ENCODE peak calls at places on chromosomes 7 and 10, in four cellular contexts. D is HCT116, H is foreskin keratinocyte, X is left lung. Q is an unnamed sample.

GRCh38 chr7:101315336-101315735 is 6.3 kb downstream of the IFT22 start:
- DNase-seq in X (no peak), D (peak), H (peak), Q (no peak)

GRCh38 chr10:49383853-49384252 is 12.0 kb downstream of the DRGX start:
- DNase-seq in X (no peak), H (no peak), D (no peak), Q (no peak)

GRCh38 chr7:117544061-117544460 is 64.2 kb downstream of the CFTR start:
- DNase-seq in H (no peak), D (no peak), X (no peak), Q (no peak)

GRCh38 chr10:31701546-31701945 is 227.1 kb downstream of the ARHGAP12 start:
- DNase-seq in H (no peak), D (no peak), X (no peak), Q (no peak)

GRCh38 chr10:131949041-131949862 is 32.5 kb downstream of the BNIP3 start:
- DNase-seq in H (no peak), D (no peak), X (peak), Q (no peak)

GRCh38 chr7:10940748-10941358 is 32.8 kb upstream of the PHF14 start:
- DNase-seq in H (peak), X (no peak), D (no peak), Q (no peak)

GRCh38 chr7:36346260-36346831 is 43.3 kb upstream of the ANLN start:
- DNase-seq in D (no peak), X (no peak), H (no peak), Q (no peak)

GRCh38 chr7:106111671-106112117 is 418 bp downstream of the SYPL1 start:
- DNase-seq in H (no peak), D (peak), X (peak), Q (no peak)

GRCh38 chr7:132422502-132423101 is 153.7 kb downstream of the PLXNA4 start:
- DNase-seq in X (no peak), H (no peak), D (no peak), Q (no peak)

GRCh38 chr10:73991846-73992245 is 6.1 kb upstream of the VCL start:
- DNase-seq in H (no peak), D (no peak), X (no peak), Q (no peak)

GRCh38 chr10:122124808-122125207 is 135.8 kb downstream of the TACC2 start:
- DNase-seq in H (no peak), X (no peak), D (no peak), Q (no peak)

GRCh38 chr10:57468886-57469432 is 798.7 kb downstream of the IPMK start:
- DNase-seq in H (no peak), X (no peak), D (no peak), Q (no peak)

GRCh38 chr7:138072726-138073125 is 3.5 kb upstream of the AKR1D1 start:
- DNase-seq in H (no peak), X (no peak), D (no peak), Q (no peak)

GRCh38 chr10:53846809-53847208 is 954.2 kb downstream of the PCDH15 start:
- DNase-seq in H (no peak), X (no peak), D (no peak), Q (no peak)

GRCh38 chr10:14751576-14752330 is 22.9 kb downstream of the FAM107B start:
- DNase-seq in D (no peak), X (no peak), H (no peak), Q (no peak)

GRCh38 chr7:141785711-141786552 is 4.1 kb upstream of the TAS2R5 start:
- DNase-seq in H (peak), D (peak), X (no peak), Q (no peak)

GRCh38 chr10:89431977-89432376 is 17.6 kb downstream of the IFIT5 start:
- DNase-seq in D (no peak), H (peak), X (no peak), Q (no peak)

GRCh38 chr7:106840342-106840741 is 24.7 kb upstream of the PIK3CG start:
- DNase-seq in X (no peak), H (peak), D (no peak), Q (no peak)

GRCh38 chr10:103712898-103713498 is 142.4 kb downstream of the SH3PXD2A start:
- DNase-seq in D (peak), H (peak), X (peak), Q (no peak)

GRCh38 chr10:55058800-55059199 is 257.8 kb upstream of the PCDH15 start:
- DNase-seq in X (no peak), D (no peak), H (no peak), Q (no peak)

GRCh38 chr7:23462846-23463245 is 7.4 kb downstream of the IGF2BP3 start:
- DNase-seq in X (no peak), D (no peak), H (no peak), Q (no peak)

GRCh38 chr10:112834661-112835060 is 115.4 kb upstream of the TCF7L2 start:
- DNase-seq in D (no peak), H (no peak), X (no peak), Q (no peak)

GRCh38 chr7:95335093-95335492 is 10.8 kb upstream of the PON1 start:
- DNase-seq in X (no peak), H (peak), D (no peak), Q (peak)

GRCh38 chr7:142855756-142856564 is 1.1 kb downstream of the EPHB6 start:
- DNase-seq in H (no peak), D (no peak), X (peak), Q (no peak)

GRCh38 chr10:50610364-50610763 is 13.4 kb downstream of the SGMS1 start:
- DNase-seq in H (no peak), X (no peak), D (no peak), Q (no peak)

GRCh38 chr10:31526681-31527080 is 207.7 kb downstream of the ZEB1 start:
- DNase-seq in X (peak), D (no peak), H (no peak), Q (no peak)

GRCh38 chr7:157276731-157277562 is 59.9 kb upstream of the DNAJB6 start:
- DNase-seq in H (no peak), D (no peak), X (peak), Q (no peak)

GRCh38 chr7:91103365-91103764 is 160.9 kb upstream of the FZD1 start:
- DNase-seq in H (no peak), D (no peak), X (no peak), Q (no peak)

GRCh38 chr10:49609283-49610014 is 661 bp upstream of the SLC18A3 start:
- DNase-seq in X (no peak), H (no peak), D (no peak), Q (no peak)

GRCh38 chr10:25493122-25493893 is 318.5 kb downstream of the GPR158 start:
- DNase-seq in H (peak), D (peak), X (no peak), Q (peak)

GRCh38 chr10:13163859-13164258 is 2.5 kb downstream of the MCM10 start:
- DNase-seq in H (no peak), X (no peak), D (no peak), Q (no peak)

GRCh38 chr10:49038711-49039110 is 76.6 kb downstream of the VSTM4 start:
- DNase-seq in D (no peak), X (no peak), H (no peak), Q (no peak)

GRCh38 chr7:80496586-80496985 is 15.3 kb downstream of the GNAT3 start:
- DNase-seq in X (no peak), H (no peak), D (no peak), Q (no peak)

DNA sequence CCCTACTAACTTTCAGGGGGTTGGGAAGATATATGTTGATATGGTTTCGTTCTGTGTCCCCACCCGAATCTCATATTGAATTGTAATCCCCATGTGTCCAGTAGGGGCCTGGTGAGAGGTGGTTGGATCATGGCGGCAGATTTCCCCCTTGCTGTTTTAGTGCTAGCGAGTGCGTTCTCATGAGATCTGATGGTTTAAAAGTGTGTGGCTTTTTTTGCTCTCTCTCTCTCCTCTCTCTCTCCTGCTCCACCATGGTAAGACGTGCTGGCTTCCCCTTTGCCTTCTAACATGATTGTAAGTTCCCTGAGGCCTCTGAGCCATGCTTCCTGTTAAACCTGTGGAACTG is 68.4 kb upstream of the PDZD8 start:
- DNase-seq in X (no peak), D (no peak), H (no peak), Q (no peak)
- H3K27ac ChIP-seq in X (no peak), D (no peak), H (no peak), Q (no peak)

GRCh38 chr10:125120046-125120710 is 40.2 kb downstream of the CTBP2 start:
- DNase-seq in X (no peak), D (no peak), H (no peak), Q (no peak)
- H3K27ac ChIP-seq in X (peak), D (peak), H (peak), Q (no peak)

GRCh38 chr7:128974241-128974934 is 36.7 kb downstream of the IRF5 start:
- DNase-seq in D (no peak), X (no peak), H (peak), Q (peak)
- H3K27ac ChIP-seq in D (no peak), X (no peak), H (no peak), Q (peak)

DNA sequence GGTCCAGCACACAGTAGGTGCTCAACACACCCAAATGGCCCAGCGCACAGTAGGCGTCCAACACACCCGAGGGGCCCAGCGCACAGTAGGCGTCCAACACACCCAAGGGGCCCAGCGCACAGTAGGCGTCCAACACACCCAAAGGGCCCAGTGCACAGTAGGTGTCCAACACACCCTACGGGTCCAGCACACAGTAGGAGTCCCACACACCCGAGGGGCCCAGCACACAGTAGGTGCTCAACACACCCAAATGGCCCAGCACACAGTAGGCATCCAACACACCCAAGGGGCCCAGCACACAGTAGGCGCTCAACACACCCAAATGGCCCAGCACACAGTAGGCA is 80.8 kb downstream of the FOXL3 start:
- DNase-seq in H (no peak), X (no peak), D (no peak), Q (no peak)
- H3K27ac ChIP-seq in H (no peak), X (no peak), D (no peak), Q (no peak)

GRCh38 chr7:139340037-139340807 is 915 bp upstream of the FMC1 start:
- DNase-seq in D (peak), H (peak), X (peak), Q (peak)
- H3K27ac ChIP-seq in D (peak), H (peak), X (peak), Q (peak)

DNA sequence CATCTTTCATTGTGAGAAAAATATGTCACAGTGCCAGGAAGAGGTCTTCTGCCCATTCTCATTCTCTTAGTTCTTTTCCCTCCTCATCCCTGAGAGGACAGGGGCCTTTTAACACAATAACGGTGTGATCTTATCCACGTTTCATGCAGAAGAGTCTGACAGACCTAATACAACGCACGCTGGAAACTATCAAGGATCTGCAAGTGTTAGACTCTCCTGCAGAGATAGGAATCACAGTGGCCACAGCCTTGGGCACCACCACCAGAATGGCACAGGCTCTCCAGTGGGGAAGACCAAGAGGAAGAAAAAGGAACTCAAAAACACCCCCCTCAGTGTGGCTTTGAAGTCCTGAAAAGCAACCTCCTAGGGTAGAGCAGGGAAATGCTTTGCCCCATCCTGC is 72.6 kb upstream of the LAMB4 start:
- DNase-seq in D (no peak), X (no peak), H (no peak), Q (no peak)
- H3K27ac ChIP-seq in D (no peak), X (no peak), H (no peak), Q (no peak)

GRCh38 chr10:98294270-98294627 is 26.3 kb upstream of the LOXL4 start:
- DNase-seq in H (no peak), D (no peak), X (no peak), Q (no peak)
- H3K27ac ChIP-seq in H (no peak), D (no peak), X (no peak), Q (no peak)

DNA sequence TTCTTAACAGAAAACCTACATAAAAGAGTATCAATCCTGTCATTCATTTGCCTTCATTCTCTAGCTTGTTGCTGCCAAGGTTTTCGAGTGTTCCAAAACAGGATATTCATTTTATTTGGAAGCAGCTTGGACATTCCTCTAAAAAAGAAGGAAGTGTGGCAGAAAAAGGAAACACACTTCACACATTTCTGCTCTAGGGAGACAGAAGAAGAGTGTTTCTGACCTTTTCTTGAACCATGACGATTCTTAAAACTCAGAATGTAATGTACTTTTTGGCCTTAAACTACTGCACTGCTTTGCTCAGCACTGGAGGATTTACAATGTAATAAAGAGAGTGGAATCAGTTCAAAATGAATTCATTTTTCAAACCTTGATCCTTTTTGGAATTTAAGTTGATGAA is 81.3 kb downstream of the SEMA3A start:
- DNase-seq in X (no peak), D (no peak), H (no peak), Q (no peak)
- H3K27ac ChIP-seq in X (no peak), D (no peak), H (no peak), Q (no peak)

GRCh38 chr10:44934416-44935200 is 23.5 kb downstream of the TMEM72 start:
- DNase-seq in X (no peak), D (no peak), H (no peak), Q (no peak)
- H3K27ac ChIP-seq in X (no peak), D (no peak), H (no peak), Q (no peak)

Q was measured in epithelial cell of prostate.